ENCODE peak calls at places on chromosomes 5 and 9, in seven cellular contexts. E is IMR-90, O is lung, Q is A549, J is heart right ventricle, Z is endodermal cell, R is esophagus squamous epithelium. D is an unnamed sample.

GRCh38 chr9:135230386-135230765 is 142.9 kb downstream of the OLFM1 start:
- DNase-seq in E (no peak), O (no peak), Q (no peak), J (peak; percentile 0), Z (no peak), R (no peak), D (no peak)

GRCh38 chr9:38417003-38417965 is 7.0 kb downstream of the IGFBPL1 start:
- DNase-seq in E (no peak), O (no peak), Q (peak; percentile 48), J (no peak), Z (peak; percentile 95), R (no peak), D (no peak)

GRCh38 chr5:34899066-34899465 is 16.2 kb downstream of the RAD1 start:
- DNase-seq in E (no peak), O (no peak), Q (no peak), J (no peak), Z (no peak), R (no peak), D (no peak)

GRCh38 chr5:33148076-33148501 is 292.7 kb upstream of the TARS1 start:
- DNase-seq in E (peak; percentile 90), O (no peak), Q (peak; percentile 81), J (no peak), Z (no peak), R (no peak), D (no peak)

GRCh38 chr5:102959055-102959454 is 160.9 kb downstream of the GIN1 start:
- DNase-seq in E (peak; percentile 95), O (no peak), Q (peak; percentile 59), J (no peak), Z (no peak), R (no peak), D (no peak)

GRCh38 chr5:169300468-169301385 is at the start of gene SLIT3:
- DNase-seq in E (peak; percentile 47), O (no peak), Q (peak; percentile 89), J (peak; percentile 72), Z (peak; percentile 94), R (no peak), D (peak; percentile 86)

GRCh38 chr5:147552897-147553296 is 43.0 kb upstream of the DPYSL3 start:
- DNase-seq in E (no peak), O (no peak), Q (no peak), J (no peak), Z (no peak), R (no peak), D (no peak)

GRCh38 chr5:84393969-84394368 is 9.3 kb upstream of the EDIL3 start:
- DNase-seq in E (peak; percentile 88), O (no peak), Q (peak; percentile 42), J (no peak), Z (no peak), R (no peak), D (no peak)

GRCh38 chr9:13139641-13140171 is 139.8 kb downstream of the MPDZ start:
- DNase-seq in E (peak; percentile 91), O (no peak), Q (peak; percentile 38), J (no peak), Z (no peak), R (no peak), D (no peak)

GRCh38 chr5:83471405-83472212 is at the start of gene VCAN:
- DNase-seq in E (peak; percentile 82), O (peak; percentile 38), Q (peak; percentile 47), J (peak; percentile 64), Z (peak; percentile 90), R (no peak), D (peak; percentile 90)

GRCh38 chr5:110852053-110852452 is 113.2 kb downstream of the SLC25A46 start:
- DNase-seq in E (no peak), O (no peak), Q (no peak), J (no peak), Z (no peak), R (no peak), D (no peak)

GRCh38 chr5:158413125-158413680 is 554.3 kb upstream of the CLINT1 start:
- DNase-seq in E (no peak), O (no peak), Q (no peak), J (no peak), Z (no peak), R (no peak), D (no peak)

GRCh38 chr9:38761999-38762398 is 42.1 kb upstream of the FAM240B start:
- DNase-seq in E (no peak), O (no peak), Q (no peak), J (no peak), Z (peak; percentile 49), R (no peak), D (no peak)

DNA sequence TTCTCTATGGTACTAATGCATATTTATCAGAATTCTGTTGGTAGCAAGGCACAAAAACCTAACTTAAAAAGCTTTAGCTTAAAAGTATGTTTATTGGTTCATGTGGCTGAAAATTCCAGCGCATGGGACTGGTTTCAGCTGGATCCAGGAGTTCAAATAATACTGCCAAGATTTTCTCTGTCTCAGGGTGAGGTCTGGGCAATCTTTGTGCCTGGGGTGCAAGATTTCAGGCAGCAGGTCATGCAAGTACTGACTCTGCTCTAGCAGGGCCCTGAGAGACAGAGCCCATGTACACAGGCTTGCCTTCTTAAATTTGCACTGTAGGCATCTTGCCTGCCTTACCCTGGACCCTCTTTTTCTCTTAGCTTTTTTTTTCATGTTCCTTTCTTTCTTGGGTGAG is 134.2 kb upstream of the GAS1 start:
- DNase-seq in E (no peak), O (no peak), Q (no peak), J (no peak), Z (no peak), R (no peak), D (no peak)
- H3K4me1 ChIP-seq in E (no peaks in the 10 kb centered on the region), O (peaks cover 6% of the 10 kb centered on the region), Q (no peaks in the 10 kb centered on the region), J (no peaks in the 10 kb centered on the region), Z (no peaks in the 10 kb centered on the region), R (no peaks in the 10 kb centered on the region), D (no peaks in the 10 kb centered on the region)

GRCh38 chr9:2055203-2055658 is 40.1 kb downstream of the SMARCA2 start:
- DNase-seq in E (peak; percentile 24), O (no peak), Q (no peak), J (no peak), Z (no peak), R (no peak), D (no peak)

GRCh38 chr9:2059131-2059929 is 44.2 kb downstream of the SMARCA2 start:
- DNase-seq in E (no peak), O (no peak), Q (no peak), J (no peak), Z (no peak), R (no peak), D (no peak)

GRCh38 chr9:2065704-2066103 is 50.6 kb downstream of the SMARCA2 start:
- DNase-seq in E (no peak), O (no peak), Q (no peak), J (no peak), Z (no peak), R (no peak), D (no peak)

GRCh38 chr9:2060425-2060824 is 45.3 kb downstream of the SMARCA2 start:
- DNase-seq in E (peak; percentile 24), O (no peak), Q (no peak), J (no peak), Z (no peak), R (no peak), D (no peak)
- H3K27ac ChIP-seq in E (no peak overlapping the region), O (no peak overlapping the region), Q (no peak overlapping the region), J (no peak overlapping the region), Z (no peak overlapping the region), R (no peak overlapping the region), D (no peak overlapping the region)

DNA sequence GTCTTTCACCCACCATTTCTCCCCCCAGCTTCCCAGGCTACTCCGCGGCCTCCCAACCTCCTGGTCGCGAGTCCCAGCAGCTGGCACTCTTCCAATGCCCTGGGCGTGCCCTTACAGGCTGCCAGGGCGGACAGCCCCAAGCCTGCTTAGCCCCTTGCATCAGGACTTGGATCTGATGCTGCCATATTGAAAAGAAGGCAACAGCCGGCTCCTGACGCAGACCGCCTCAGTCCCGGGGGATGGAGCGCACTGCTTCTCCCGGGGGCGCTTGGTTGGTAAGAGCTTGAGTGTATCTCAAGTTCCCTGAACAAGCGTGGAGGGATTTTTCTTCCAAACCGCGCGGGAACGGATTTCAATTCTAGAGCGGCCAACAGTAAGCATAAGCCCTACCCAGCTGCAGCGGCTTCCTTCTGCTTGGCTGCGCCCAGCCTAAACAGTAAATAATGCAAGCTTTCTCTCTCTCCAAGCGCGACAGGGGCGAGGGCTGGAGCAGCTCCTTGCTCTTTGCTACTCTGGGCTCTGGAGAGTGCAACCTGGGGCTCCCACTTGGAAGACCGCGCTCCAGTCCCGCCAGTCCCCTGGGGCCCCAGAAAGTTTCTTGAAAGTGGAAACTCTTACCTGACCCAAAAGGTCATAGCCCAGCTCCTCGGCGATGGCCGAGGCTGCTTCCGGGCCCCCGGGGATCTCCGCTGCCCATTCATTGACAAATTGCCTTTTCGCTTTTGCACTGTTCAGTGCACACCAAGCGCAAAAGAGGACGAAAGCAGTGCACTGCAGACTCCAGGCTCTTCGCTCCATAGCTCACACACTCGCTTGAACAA is 593 bp downstream of the PCSK1 start:
- DNase-seq in E (no peak), O (no peak), Q (no peak), J (no peak), Z (peak; percentile 82), R (no peak), D (no peak)
- H3K4me3 ChIP-seq in E (no peak overlapping the region), O (no peak overlapping the region), Q (no peak overlapping the region), J (peak overlapping the region; percentile 11), Z (peak overlapping the region; percentile 89), R (no peak overlapping the region), D (no peak overlapping the region)

GRCh38 chr9:130935660-130936271 is 3.3 kb downstream of the FIBCD1 start:
- DNase-seq in E (peak; percentile 61), O (no peak), Q (no peak), J (no peak), Z (no peak), R (no peak), D (no peak)

GRCh38 chr9:130937146-130938076 is 1.6 kb downstream of the FIBCD1 start:
- DNase-seq in E (no peak), O (no peak), Q (no peak), J (no peak), Z (peak; percentile 49), R (no peak), D (no peak)

GRCh38 chr9:130938184-130938651 is 829 bp downstream of the FIBCD1 start:
- DNase-seq in E (no peak), O (no peak), Q (no peak), J (no peak), Z (no peak), R (no peak), D (no peak)

GRCh38 chr9:130934702-130935659 is 4.1 kb downstream of the FIBCD1 start:
- DNase-seq in E (no peak), O (no peak), Q (no peak), J (no peak), Z (peak; percentile 49), R (no peak), D (no peak)

GRCh38 chr9:130936285-130937117 is 2.5 kb downstream of the FIBCD1 start:
- DNase-seq in E (peak; percentile 75), O (no peak), Q (peak; percentile 83), J (no peak), Z (peak; percentile 90), R (no peak), D (no peak)
- H3K4me1 ChIP-seq in E (peaks cover 34% of the 10 kb centered on the region), O (no peaks in the 10 kb centered on the region), Q (peaks cover 59% of the 10 kb centered on the region), J (peaks cover 29% of the 10 kb centered on the region), Z (no peaks in the 10 kb centered on the region), R (peaks cover 25% of the 10 kb centered on the region), D (no peaks in the 10 kb centered on the region)

DNA sequence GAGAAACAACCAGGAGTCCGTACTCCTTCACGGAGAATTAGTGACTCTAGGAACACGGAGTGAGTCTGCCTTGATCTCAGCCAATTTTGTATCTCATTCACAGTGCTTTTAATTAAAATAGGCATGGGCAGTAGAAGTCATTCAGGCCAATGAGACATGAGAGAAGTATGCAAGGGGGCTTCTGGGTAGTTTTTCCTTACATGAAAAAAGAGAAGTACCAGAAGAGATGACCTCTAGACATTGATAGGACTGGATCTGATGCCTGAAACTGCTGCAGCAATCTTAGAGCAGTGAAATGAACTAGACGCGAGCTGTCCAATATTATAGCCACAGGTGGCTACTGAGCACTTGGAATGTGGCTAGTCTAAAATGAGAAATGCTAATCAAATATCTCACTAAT is 187.7 kb upstream of the TLE4 start:
- DNase-seq in E (no peak), O (no peak), Q (no peak), J (no peak), Z (no peak), R (no peak), D (no peak)
- H3K27ac ChIP-seq in E (no peak overlapping the region), O (no peak overlapping the region), Q (no peak overlapping the region), J (no peak overlapping the region), Z (peak overlapping the region; percentile 39), R (no peak overlapping the region), D (no peak overlapping the region)

D was measured in right atrium auricular region.